ENCODE peak calls at places on chromosomes 16 and 17, in four cellular contexts. O is sigmoid colon, R is right cardiac atrium, C is psoas muscle. T is an unnamed sample.

GRCh38 chr16:47342055-47342454 is 118.8 kb downstream of the ITFG1 start:
- DNase-seq in O (no peak), R (no peak), C (no peak), T (no peak)

GRCh38 chr16:28188085-28188916 is 23.5 kb downstream of the XPO6 start:
- DNase-seq in O (no peak), R (no peak), C (no peak), T (no peak)

GRCh38 chr17:79325707-79326106 is 251.1 kb downstream of the ENGASE start:
- DNase-seq in O (no peak), R (no peak), C (no peak), T (no peak)

GRCh38 chr16:87178977-87179376 is 138.2 kb downstream of the C16orf95 start:
- DNase-seq in O (no peak), R (peak), C (peak), T (no peak)

GRCh38 chr17:58264407-58265103 is 16.2 kb downstream of the MPO start:
- DNase-seq in O (no peak), R (no peak), C (no peak), T (no peak)

GRCh38 chr17:357634-358033 is 5.0 kb upstream of the RPH3AL start:
- DNase-seq in O (no peak), R (no peak), C (no peak), T (no peak)

GRCh38 chr16:10942352-10943297 is at the start of gene DEXI:
- DNase-seq in O (peak), R (peak), C (peak), T (peak)

GRCh38 chr16:85370881-85371651 is 242.1 kb upstream of the GSE1 start:
- DNase-seq in O (peak), R (peak), C (peak), T (no peak)

GRCh38 chr16:50467943-50468748 is 80.0 kb upstream of the NKD1 start:
- DNase-seq in O (peak), R (no peak), C (no peak), T (no peak)

GRCh38 chr16:90000733-90001427 is 18.4 kb downstream of the DBNDD1 start:
- DNase-seq in O (no peak), R (no peak), C (no peak), T (no peak)

GRCh38 chr17:29124135-29124930 is 55.9 kb downstream of the MYO18A start:
- DNase-seq in O (no peak), R (no peak), C (no peak), T (peak)

DNA sequence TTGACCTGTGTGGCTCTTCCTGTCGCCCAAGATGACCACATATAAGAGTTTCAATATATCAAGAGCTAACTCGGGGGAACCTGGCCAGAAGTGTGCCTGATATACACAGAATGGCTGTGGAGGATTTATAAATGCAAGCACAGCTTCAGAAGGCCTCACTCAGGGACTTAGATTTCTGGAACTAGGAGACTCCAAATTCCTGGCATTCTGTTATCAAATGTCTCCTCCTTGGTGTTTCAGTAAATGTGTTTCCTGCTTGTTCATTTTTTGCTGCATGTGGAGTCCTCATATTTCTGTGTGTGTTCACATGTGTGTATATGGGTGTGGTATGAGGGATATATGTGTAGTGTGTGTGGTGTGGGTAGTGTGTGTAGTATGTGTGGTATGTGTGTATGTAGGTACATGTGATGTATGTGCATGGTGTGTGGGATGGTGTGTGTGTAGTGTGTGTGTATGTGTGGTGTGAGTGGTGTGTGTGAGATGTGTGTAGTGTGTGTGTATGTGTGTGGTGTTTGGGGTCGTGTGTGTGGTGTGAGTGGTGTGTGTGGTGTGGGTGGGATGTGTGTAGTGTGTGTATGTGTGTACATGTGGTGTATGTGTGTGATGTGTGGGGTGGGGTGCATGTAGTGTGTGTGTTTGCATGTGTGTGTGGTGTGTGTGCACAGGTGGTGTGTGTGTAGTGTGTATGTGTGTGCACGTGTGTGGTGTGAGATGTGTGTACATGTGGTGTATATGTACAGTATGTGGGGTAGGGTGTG is 986 bp upstream of the CD300H start:
- DNase-seq in O (no peak), R (no peak), C (no peak), T (no peak)
- H3K27ac ChIP-seq in O (no peak), R (no peak), C (no peak), T (no peak)

DNA sequence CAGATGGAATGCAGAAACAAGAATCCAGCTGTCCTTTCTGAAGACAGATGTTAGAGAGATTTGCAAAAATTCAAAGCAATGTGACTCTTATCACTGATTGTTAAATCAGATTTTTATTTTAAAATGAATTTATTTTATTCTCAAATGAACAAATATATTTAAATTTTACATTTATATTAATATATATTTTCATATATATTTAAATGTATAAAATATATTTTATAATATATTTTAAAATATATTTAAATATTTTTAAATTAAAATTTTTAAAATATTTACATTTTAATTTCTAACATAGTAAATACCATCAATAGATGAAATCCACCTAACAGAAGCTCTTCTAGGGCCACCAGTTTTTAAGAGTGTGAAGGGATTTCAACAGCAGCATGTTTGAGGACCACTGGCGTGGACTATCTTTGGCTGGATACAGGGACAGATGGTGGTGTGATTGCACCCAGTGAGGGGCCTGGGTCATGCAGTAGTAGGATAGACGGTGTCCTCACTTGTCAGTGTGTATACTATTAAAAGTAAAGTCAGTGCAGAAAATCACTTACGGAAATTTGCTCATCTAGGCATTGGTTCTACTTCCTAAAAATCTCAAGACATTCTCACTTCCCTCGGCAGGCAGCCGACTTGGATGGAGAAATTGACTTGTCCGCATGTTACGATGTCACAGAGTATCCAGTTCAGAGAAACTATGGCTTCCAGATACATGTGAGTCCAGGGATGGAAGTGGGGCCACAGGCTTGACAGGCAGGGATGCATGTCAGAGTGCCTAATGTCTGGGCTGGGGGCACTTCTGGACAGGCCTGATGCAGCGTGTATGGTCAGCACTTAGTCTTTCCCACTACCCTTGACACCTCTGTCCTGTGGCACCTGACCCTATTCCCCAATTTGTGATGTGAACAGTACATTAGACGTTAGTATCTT is 56.3 kb downstream of the PLD6 start:
- DNase-seq in O (no peak), R (no peak), C (no peak), T (no peak)
- H3K27ac ChIP-seq in O (peak), R (no peak), C (peak), T (no peak)

GRCh38 chr17:74052993-74053744 is 150.3 kb upstream of the RPL38 start:
- DNase-seq in O (no peak), R (no peak), C (no peak), T (no peak)

GRCh38 chr17:74054249-74054648 is 149.2 kb upstream of the RPL38 start:
- DNase-seq in O (no peak), R (no peak), C (no peak), T (no peak)

GRCh38 chr17:74059471-74059870 is 144.0 kb upstream of the RPL38 start:
- DNase-seq in O (no peak), R (no peak), C (no peak), T (no peak)

GRCh38 chr17:74051348-74051747 is 152.1 kb upstream of the RPL38 start:
- DNase-seq in O (no peak), R (no peak), C (no peak), T (no peak)

GRCh38 chr17:74055508-74056160 is 147.8 kb upstream of the RPL38 start:
- DNase-seq in O (no peak), R (no peak), C (no peak), T (no peak)
- H3K27ac ChIP-seq in O (no peak), R (no peak), C (no peak), T (no peak)

GRCh38 chr17:39621523-39622379 is 5.0 kb upstream of the PPP1R1B start:
- DNase-seq in O (peak), R (peak), C (peak), T (peak)
- H3K27ac ChIP-seq in O (no peak), R (no peak), C (no peak), T (no peak)

GRCh38 chr17:20281860-20282259 is 185.5 kb downstream of the LGALS9B start:
- DNase-seq in O (no peak), R (peak), C (peak), T (peak)
- H3K27ac ChIP-seq in O (no peak), R (no peak), C (no peak), T (peak)

DNA sequence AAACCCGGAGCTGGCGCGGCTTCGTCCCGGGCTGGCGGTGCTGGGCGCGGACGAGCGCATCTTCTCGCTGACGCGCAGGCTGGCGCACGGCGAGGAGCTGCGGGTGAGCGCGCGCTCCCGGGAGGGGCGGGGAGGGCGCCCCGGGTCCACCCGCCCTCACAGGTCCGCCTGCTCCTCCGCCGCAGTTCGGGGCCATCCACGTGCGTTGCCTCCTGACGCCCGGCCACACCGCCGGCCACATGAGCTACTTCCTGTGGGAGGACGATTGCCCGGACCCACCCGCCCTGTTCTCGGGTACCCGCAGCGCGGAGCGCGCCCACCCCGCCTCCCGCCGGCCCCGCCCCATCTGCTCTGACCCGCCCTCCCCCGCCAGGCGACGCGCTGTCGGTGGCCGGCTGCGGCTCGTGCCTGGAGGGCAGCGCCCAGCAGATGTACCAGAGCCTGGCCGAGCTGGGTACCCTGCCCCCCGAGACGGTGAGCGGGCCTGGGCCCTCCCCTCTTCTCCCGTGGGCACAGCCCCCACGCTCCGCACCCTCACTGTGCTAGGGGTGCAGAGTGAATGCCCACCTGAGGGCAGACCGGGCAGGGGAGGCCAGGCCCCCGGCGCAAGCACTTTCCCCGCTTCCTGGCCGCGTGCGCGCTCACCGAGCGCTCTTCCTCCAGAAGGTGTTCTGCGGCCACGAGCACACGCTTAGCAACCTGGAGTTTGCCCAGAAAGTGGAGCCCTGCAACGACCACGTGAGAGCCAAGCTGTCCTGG is 1.4 kb downstream of the HAGHL start:
- DNase-seq in O (peak), R (peak), C (peak), T (peak)
- H3K27ac ChIP-seq in O (no peak), R (no peak), C (no peak), T (peak)

T was measured in substantia nigra.